ENCODE peak calls at places on chromosomes 13 and 19, in six cellular contexts. M is stimulated activated CD4-positive, alpha-beta T cell treated with anti-CD3 and anti-CD28 coated beads, TNF-alpha, amount 100 ng/mL, for 48 hours; E is fibroblast of gingiva; P is midbrain; B is neural progenitor cell; Z is astrocyte of the cerebellum. T is an unnamed sample.

GRCh38 chr13:110716235-110716505 is 2.7 kb downstream of the ING1 start:
- DNase-seq in M (no peak), E (peak), P (no peak), B (peak), Z (no peak), T (no peak)

GRCh38 chr13:33694546-33694945 is 123.4 kb upstream of the RFC3 start:
- DNase-seq in M (no peak), E (no peak), P (no peak), B (no peak), Z (no peak), T (no peak)

GRCh38 chr19:57807541-57807940 is 7.2 kb downstream of the ZNF552 start:
- DNase-seq in M (no peak), E (peak), P (no peak), B (no peak), Z (no peak), T (no peak)

GRCh38 chr13:73497430-73497829 is 438.6 kb downstream of the KLF5 start:
- DNase-seq in M (no peak), E (no peak), P (no peak), B (no peak), Z (no peak), T (no peak)

GRCh38 chr13:24002206-24002815 is 105.0 kb upstream of the C1QTNF9B start:
- DNase-seq in M (no peak), E (no peak), P (no peak), B (no peak), Z (no peak), T (no peak)

GRCh38 chr19:4910594-4911273 is 1.4 kb downstream of the UHRF1 start:
- DNase-seq in M (no peak), E (peak), P (peak), B (peak), Z (no peak), T (no peak)

GRCh38 chr13:32048816-32049215 is 17.2 kb downstream of the FRY start:
- DNase-seq in M (no peak), E (no peak), P (no peak), B (no peak), Z (no peak), T (no peak)

GRCh38 chr13:65926750-65927171 is 1303.4 kb downstream of the PCDH9 start:
- DNase-seq in M (no peak), E (no peak), P (peak), B (peak), Z (no peak), T (no peak)